ENCODE peak calls at places on chromosomes 2 and 18, in eight cellular contexts. Y, M, K, S, B, P, D and C are unnamed samples.

GRCh38 chr18:332007-332406 is 64.2 kb upstream of the THOC1 start:
- DNase-seq in Y (no peak), M (peak; percentile 20), K (no peak), S (no peak), B (no peak), P (no peak), D (no peak), C (no peak)

GRCh38 chr2:173631123-173631450 is 276.4 kb downstream of the CDCA7 start:
- DNase-seq in Y (peak; percentile 30), M (peak; percentile 20), K (no peak), S (no peak), B (no peak), P (peak; percentile 55), D (no peak), C (peak; percentile 77)

GRCh38 chr2:3618367-3618766 is 23.5 kb downstream of the COLEC11 start:
- DNase-seq in Y (no peak), M (no peak), K (no peak), S (no peak), B (no peak), P (no peak), D (no peak), C (no peak)

GRCh38 chr2:222733846-222734689 is 62.6 kb downstream of the MOGAT1 start:
- DNase-seq in Y (peak; percentile 67), M (peak; percentile 51), K (no peak), S (no peak), B (no peak), P (peak; percentile 53), D (no peak), C (peak; percentile 37)

GRCh38 chr2:173972636-173973035 is 7.5 kb upstream of the SP3 start:
- DNase-seq in Y (no peak), M (no peak), K (no peak), S (no peak), B (no peak), P (peak; percentile 24), D (no peak), C (peak; percentile 70)

GRCh38 chr2:98573426-98573825 is 34.9 kb downstream of the COA5 start:
- DNase-seq in Y (no peak), M (no peak), K (no peak), S (no peak), B (no peak), P (no peak), D (no peak), C (no peak)

GRCh38 chr2:162011718-162012564 is 62.1 kb downstream of the DPP4 start:
- DNase-seq in Y (no peak), M (no peak), K (no peak), S (peak; percentile 17), B (no peak), P (no peak), D (no peak), C (no peak)

GRCh38 chr2:78676921-78677696 is 348.4 kb upstream of the REG3G start:
- DNase-seq in Y (no peak), M (no peak), K (no peak), S (no peak), B (no peak), P (no peak), D (no peak), C (no peak)

GRCh38 chr2:67839668-67840067 is 223.1 kb downstream of the C1D start:
- DNase-seq in Y (no peak), M (no peak), K (no peak), S (no peak), B (no peak), P (no peak), D (no peak), C (peak; percentile 61)

GRCh38 chr2:82027901-82028570 is 1723.5 kb upstream of the LRRTM1 start:
- DNase-seq in Y (no peak), M (no peak), K (no peak), S (no peak), B (no peak), P (no peak), D (no peak), C (no peak)

GRCh38 chr2:8525582-8526402 is 156.1 kb upstream of the ID2 start:
- DNase-seq in Y (peak; percentile 71), M (peak; percentile 81), K (no peak), S (no peak), B (no peak), P (no peak), D (peak; percentile 58), C (peak; percentile 63)

GRCh38 chr2:181886192-181886591 is 5.3 kb upstream of the ITPRID2 start:
- DNase-seq in Y (no peak), M (no peak), K (no peak), S (no peak), B (no peak), P (peak; percentile 14), D (no peak), C (peak; percentile 65)

GRCh38 chr2:222693837-222694236 is 22.4 kb downstream of the MOGAT1 start:
- DNase-seq in Y (peak; percentile 26), M (no peak), K (no peak), S (no peak), B (no peak), P (peak; percentile 20), D (no peak), C (no peak)